ENCODE peak calls at places on chromosomes 5 and 9, in ten cellular contexts. One of them, this sample, is unnamed.

GRCh38 chr9:7210854-7211637 is 453.3 kb downstream of the KDM4C start:
- DNase-seq in psoas muscle: no peak
- DNase-seq in ACHN: no peak
- DNase-seq in iris pigment epithelial cell: no peak
- DNase-seq in LHCN-M2: no peak
- DNase-seq in fibroblast of the aortic adventitia: no peak
- DNase-seq in iPS-NIHi11: peak; percentile 27
- DNase-seq in KBM-7: no peak
- DNase-seq in neural crest cell: no peak
- DNase-seq in cardiac fibroblast: no peak
- DNase-seq in this sample: no peak

GRCh38 chr5:112690605-112691340 is 46.9 kb upstream of the APC start:
- DNase-seq in psoas muscle: no peak
- DNase-seq in ACHN: no peak
- DNase-seq in iris pigment epithelial cell: no peak
- DNase-seq in LHCN-M2: no peak
- DNase-seq in fibroblast of the aortic adventitia: no peak
- DNase-seq in iPS-NIHi11: no peak
- DNase-seq in KBM-7: no peak
- DNase-seq in neural crest cell: no peak
- DNase-seq in cardiac fibroblast: no peak
- DNase-seq in this sample: no peak

GRCh38 chr5:9927106-9927505 is 297.0 kb upstream of the TAS2R1 start:
- DNase-seq in psoas muscle: no peak
- DNase-seq in ACHN: no peak
- DNase-seq in iris pigment epithelial cell: peak; percentile 50
- DNase-seq in LHCN-M2: peak; percentile 11
- DNase-seq in fibroblast of the aortic adventitia: peak; percentile 47
- DNase-seq in iPS-NIHi11: no peak
- DNase-seq in KBM-7: no peak
- DNase-seq in neural crest cell: no peak
- DNase-seq in cardiac fibroblast: peak; percentile 54
- DNase-seq in this sample: no peak

GRCh38 chr9:137034709-137035506 is 3.0 kb upstream of the FUT7 start:
- DNase-seq in psoas muscle: peak; percentile 78
- DNase-seq in ACHN: peak; percentile 77
- DNase-seq in iris pigment epithelial cell: peak; percentile 79
- DNase-seq in LHCN-M2: peak; percentile 59
- DNase-seq in fibroblast of the aortic adventitia: peak; percentile 85
- DNase-seq in iPS-NIHi11: peak; percentile 92
- DNase-seq in KBM-7: peak; percentile 85
- DNase-seq in neural crest cell: peak; percentile 84
- DNase-seq in cardiac fibroblast: peak; percentile 88
- DNase-seq in this sample: peak; percentile 50

GRCh38 chr9:126985870-126986498 is 71.4 kb downstream of the RALGPS1 start:
- DNase-seq in psoas muscle: peak; percentile 69
- DNase-seq in ACHN: peak; percentile 80
- DNase-seq in iris pigment epithelial cell: peak; percentile 49
- DNase-seq in LHCN-M2: peak; percentile 98
- DNase-seq in fibroblast of the aortic adventitia: peak; percentile 71
- DNase-seq in iPS-NIHi11: peak; percentile 24
- DNase-seq in KBM-7: peak; percentile 96
- DNase-seq in neural crest cell: no peak
- DNase-seq in cardiac fibroblast: peak; percentile 92
- DNase-seq in this sample: no peak

GRCh38 chr9:75814667-75815066 is 75.8 kb upstream of the PCSK5 start:
- DNase-seq in psoas muscle: no peak
- DNase-seq in ACHN: no peak
- DNase-seq in iris pigment epithelial cell: peak; percentile 78
- DNase-seq in LHCN-M2: peak; percentile 79
- DNase-seq in fibroblast of the aortic adventitia: no peak
- DNase-seq in iPS-NIHi11: no peak
- DNase-seq in KBM-7: no peak
- DNase-seq in neural crest cell: no peak
- DNase-seq in cardiac fibroblast: no peak
- DNase-seq in this sample: no peak

GRCh38 chr5:140296289-140296688 is 6.6 kb downstream of the PFDN1 start:
- DNase-seq in psoas muscle: no peak
- DNase-seq in ACHN: no peak
- DNase-seq in iris pigment epithelial cell: no peak
- DNase-seq in LHCN-M2: no peak
- DNase-seq in fibroblast of the aortic adventitia: peak; percentile 47
- DNase-seq in iPS-NIHi11: no peak
- DNase-seq in KBM-7: no peak
- DNase-seq in neural crest cell: no peak
- DNase-seq in cardiac fibroblast: no peak
- DNase-seq in this sample: no peak

GRCh38 chr9:108002296-108003056 is 512.9 kb upstream of the KLF4 start:
- DNase-seq in psoas muscle: peak; percentile 19
- DNase-seq in ACHN: no peak
- DNase-seq in iris pigment epithelial cell: no peak
- DNase-seq in LHCN-M2: no peak
- DNase-seq in fibroblast of the aortic adventitia: peak; percentile 81
- DNase-seq in iPS-NIHi11: no peak
- DNase-seq in KBM-7: no peak
- DNase-seq in neural crest cell: no peak
- DNase-seq in cardiac fibroblast: peak; percentile 74
- DNase-seq in this sample: no peak

GRCh38 chr9:98866435-98867108 is 59.1 kb downstream of the GALNT12 start:
- DNase-seq in psoas muscle: no peak
- DNase-seq in ACHN: no peak
- DNase-seq in iris pigment epithelial cell: no peak
- DNase-seq in LHCN-M2: peak; percentile 23
- DNase-seq in fibroblast of the aortic adventitia: peak; percentile 44
- DNase-seq in iPS-NIHi11: no peak
- DNase-seq in KBM-7: no peak
- DNase-seq in neural crest cell: no peak
- DNase-seq in cardiac fibroblast: no peak
- DNase-seq in this sample: no peak

GRCh38 chr9:90420714-90421513 is 221.7 kb downstream of the DIRAS2 start:
- DNase-seq in psoas muscle: no peak
- DNase-seq in ACHN: no peak
- DNase-seq in iris pigment epithelial cell: no peak
- DNase-seq in LHCN-M2: no peak
- DNase-seq in fibroblast of the aortic adventitia: no peak
- DNase-seq in iPS-NIHi11: no peak
- DNase-seq in KBM-7: no peak
- DNase-seq in neural crest cell: no peak
- DNase-seq in cardiac fibroblast: no peak
- DNase-seq in this sample: no peak

GRCh38 chr9:109652971-109653370 is 127.0 kb upstream of the PALM2AKAP2 start:
- DNase-seq in psoas muscle: no peak
- DNase-seq in ACHN: peak; percentile 52
- DNase-seq in iris pigment epithelial cell: peak; percentile 53
- DNase-seq in LHCN-M2: peak; percentile 45
- DNase-seq in fibroblast of the aortic adventitia: peak; percentile 6
- DNase-seq in iPS-NIHi11: peak; percentile 21
- DNase-seq in KBM-7: no peak
- DNase-seq in neural crest cell: no peak
- DNase-seq in cardiac fibroblast: peak; percentile 52
- DNase-seq in this sample: no peak